ENCODE peak calls at places on chromosomes 11 and 22, in six cellular contexts. F is neuronal stem cell, L is IMR-90, M is mesenchymal stem cell, C is mesendoderm, J is H1. D is an unnamed sample.
A peak's percentile ranks its signal among the peaks of the same experiment; 100 is the strongest.

GRCh38 chr11:38160433-38160832 is 1562.4 kb upstream of the RAG2 start:
- DNase-seq in L (no peak), F (no peak), J (no peak), M (no peak), C (no peak), D (no peak)

GRCh38 chr22:36010090-36010489 is 18.5 kb downstream of the RBFOX2 start:
- DNase-seq in M (no peak), J (peak; percentile 15), C (peak; percentile 94), F (peak; percentile 56), L (no peak), D (no peak)

GRCh38 chr22:45006873-45007246 is 2.9 kb downstream of the PHF21B start:
- DNase-seq in F (no peak), C (peak; percentile 88), J (no peak), M (no peak), L (no peak), D (no peak)

GRCh38 chr11:61679893-61680621 is at the start of gene DAGLA:
- DNase-seq in J (no peak), C (peak; percentile 51), M (peak; percentile 38), L (peak; percentile 43), F (peak; percentile 81), D (no peak)

GRCh38 chr11:63879598-63879997 is 37.4 kb downstream of the RCOR2 start:
- DNase-seq in J (no peak), F (no peak), M (no peak), C (no peak), L (no peak), D (no peak)

GRCh38 chr22:26842103-26842502 is 184.7 kb downstream of the MIAT start:
- DNase-seq in L (no peak), F (no peak), M (no peak), J (no peak), C (no peak), D (no peak)

GRCh38 chr22:42676059-42676607 is 26.9 kb upstream of the CYB5R3 start:
- DNase-seq in F (no peak), C (no peak), M (peak; percentile 82), L (peak; percentile 43), J (no peak), D (no peak)

GRCh38 chr22:32325416-32325801 is 32.3 kb upstream of the RFPL3 start:
- DNase-seq in L (no peak), C (no peak), M (no peak), F (no peak), J (no peak), D (no peak)

GRCh38 chr11:131837562-131837961 is 467.1 kb downstream of the NTM start:
- DNase-seq in F (no peak), C (no peak), L (no peak), M (no peak), J (no peak), D (no peak)

GRCh38 chr22:25449781-25450317 is 114.6 kb upstream of the GRK3 start:
- DNase-seq in J (no peak), L (no peak), C (no peak), M (no peak), F (no peak), D (peak; percentile 2)
- H3K4me3 ChIP-seq in J (no peak overlapping the region), L (no peak overlapping the region), C (no peak overlapping the region), M (peak overlapping the region; percentile 96), F (no peak overlapping the region), D (no peak overlapping the region)

GRCh38 chr11:59212222-59212621 is 505 bp downstream of the MPEG1 start:
- DNase-seq in J (no peak), L (no peak), F (no peak), C (no peak), M (no peak), D (no peak)
- H4K8ac ChIP-seq in J (peak overlapping the region; percentile 35), L (no peak overlapping the region), F (no peak overlapping the region), C (no peak overlapping the region), M (no peak overlapping the region), D (no peak overlapping the region)

GRCh38 chr11:44029507-44029845 is 18.3 kb upstream of the ACCSL start:
- DNase-seq in M (no peak), F (no peak), C (no peak), J (no peak), L (no peak), D (no peak)

GRCh38 chr11:44031549-44031948 is 16.2 kb upstream of the ACCSL start:
- DNase-seq in C (no peak), J (no peak), F (no peak), L (no peak), M (no peak), D (no peak)

GRCh38 chr11:44030996-44031395 is 16.8 kb upstream of the ACCSL start:
- DNase-seq in L (no peak), F (no peak), C (no peak), J (no peak), M (no peak), D (no peak)

GRCh38 chr11:44028816-44029506 is 18.8 kb upstream of the ACCSL start:
- DNase-seq in C (no peak), F (no peak), L (no peak), J (no peak), M (no peak), D (no peak)

DNA sequence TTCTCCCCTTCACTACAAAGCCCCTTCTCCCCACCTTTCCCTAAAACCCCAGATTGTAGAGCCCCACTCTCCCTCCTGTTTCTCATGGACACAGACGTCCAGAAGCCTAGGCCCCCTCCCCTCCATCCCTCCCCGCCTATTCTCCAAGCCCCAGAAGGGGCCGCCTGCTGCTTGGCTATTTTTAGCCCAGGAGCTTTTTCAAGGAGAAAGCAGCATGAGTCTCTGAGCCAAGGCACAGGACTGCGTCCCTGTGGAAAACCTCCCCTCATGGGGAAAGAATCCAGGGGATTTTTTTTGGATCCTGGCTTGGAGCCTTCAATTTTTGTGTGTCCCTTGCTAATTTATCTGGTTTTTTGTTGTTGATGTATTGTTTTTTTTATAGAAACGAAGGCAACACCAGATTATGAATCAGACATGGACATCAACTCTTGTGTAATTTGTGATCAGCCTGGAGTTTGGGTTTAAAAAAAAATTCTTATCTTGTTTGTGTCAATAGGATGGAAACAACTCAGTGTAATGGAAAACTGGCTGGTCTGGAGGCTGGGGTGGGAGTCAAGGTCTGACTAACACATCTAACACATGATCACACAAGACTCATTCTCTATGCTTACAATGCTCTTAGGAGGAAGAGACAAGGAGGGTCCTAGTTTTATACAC is 17.4 kb upstream of the ACCSL start:
- DNase-seq in F (peak; percentile 15), L (peak; percentile 68), M (peak; percentile 95), J (no peak), C (peak; percentile 61), D (no peak)
- H3K4me3 ChIP-seq in F (no peak overlapping the region), L (no peak overlapping the region), M (no peak overlapping the region), J (no peak overlapping the region), C (no peak overlapping the region), D (no peak overlapping the region)

GRCh38 chr11:103546236-103546635 is 437.0 kb downstream of the DYNC2H1 start:
- DNase-seq in M (no peak), F (no peak), C (no peak), J (no peak), L (peak; percentile 67), D (no peak)

GRCh38 chr11:103547009-103547408 is 437.8 kb downstream of the DYNC2H1 start:
- DNase-seq in J (no peak), M (no peak), F (no peak), C (no peak), L (no peak), D (no peak)

GRCh38 chr11:103545551-103545950 is 436.3 kb downstream of the DYNC2H1 start:
- DNase-seq in M (no peak), J (no peak), F (no peak), C (no peak), L (no peak), D (no peak)

GRCh38 chr11:103548838-103549237 is 439.6 kb downstream of the DYNC2H1 start:
- DNase-seq in M (no peak), C (no peak), L (no peak), F (no peak), J (no peak), D (no peak)

DNA sequence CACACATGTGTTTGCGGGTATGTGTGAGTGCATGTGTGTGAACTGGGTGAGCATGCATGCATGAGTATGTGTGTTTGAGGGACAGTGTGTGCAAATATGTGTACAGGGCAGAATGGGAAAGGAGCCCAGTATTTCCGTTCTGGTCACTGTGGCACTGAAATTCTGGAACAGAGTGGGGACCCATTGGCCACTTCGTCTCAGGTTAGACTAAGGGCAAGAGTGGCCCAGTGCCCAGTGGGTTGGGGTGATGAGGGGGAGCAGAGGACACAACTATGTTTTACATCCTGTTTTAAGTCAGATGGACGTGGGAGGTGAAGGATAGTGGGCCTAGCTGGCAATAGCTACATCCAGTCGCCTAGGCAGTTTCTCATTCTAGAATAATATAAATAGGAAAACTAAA is 438.5 kb downstream of the DYNC2H1 start:
- DNase-seq in M (no peak), F (no peak), L (no peak), C (no peak), J (no peak), D (no peak)
- H4K8ac ChIP-seq in M (no peak overlapping the region), F (no peak overlapping the region), L (no peak overlapping the region), C (no peak overlapping the region), J (no peak overlapping the region), D (no peak overlapping the region)

DNA sequence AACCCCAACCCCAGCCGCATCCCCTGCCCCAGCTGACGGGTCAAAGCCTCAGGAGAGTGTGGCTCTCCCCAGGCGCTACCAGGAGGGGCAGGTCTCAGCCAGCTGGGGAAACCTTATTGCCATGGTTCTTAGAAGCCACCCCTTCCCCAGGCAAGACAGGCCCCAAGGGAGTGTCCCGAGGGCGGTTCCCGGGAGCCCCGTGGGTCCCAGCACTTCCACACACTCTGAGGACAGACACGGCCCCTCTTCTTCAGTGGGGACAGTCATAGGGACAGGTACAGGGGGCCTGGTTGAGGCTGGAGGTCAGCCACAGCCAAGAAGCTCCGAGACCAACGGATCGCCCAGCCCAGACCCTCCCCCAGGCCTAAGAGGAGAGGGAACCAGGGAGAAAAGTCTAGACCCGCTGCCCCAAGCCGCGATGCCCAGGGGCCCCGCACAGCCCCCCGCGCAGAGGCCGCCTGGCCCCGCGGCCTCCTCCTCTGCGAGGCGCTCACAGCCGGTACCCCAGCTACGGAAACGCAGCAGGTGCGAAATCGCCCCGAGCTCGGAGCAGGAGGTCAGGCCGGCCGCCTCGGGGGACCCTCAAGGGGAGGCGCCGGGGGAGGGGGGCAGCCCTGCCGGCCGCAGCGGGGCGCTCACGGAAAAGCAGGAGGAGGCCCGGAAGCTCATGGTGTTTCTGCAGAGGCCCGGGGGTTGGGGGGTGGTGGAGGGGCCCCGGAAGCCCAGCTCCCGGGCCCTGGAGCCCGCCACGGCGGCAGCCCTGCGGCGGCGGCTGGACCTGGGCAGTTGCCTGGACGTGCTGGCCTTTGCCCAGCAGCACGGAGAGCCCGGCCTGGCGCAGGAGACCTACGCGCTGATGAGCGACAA is 2.6 kb downstream of the KLHDC7B start:
- DNase-seq in M (no peak), J (no peak), L (no peak), F (no peak), C (no peak), D (no peak)
- H3K4me3 ChIP-seq in M (no peak overlapping the region), J (no peak overlapping the region), L (no peak overlapping the region), F (no peak overlapping the region), C (no peak overlapping the region), D (no peak overlapping the region)

GRCh38 chr22:48938741-48939140 is 888.9 kb downstream of the BRD1 start:
- DNase-seq in L (no peak), C (no peak), F (no peak), J (no peak), M (no peak), D (no peak)

GRCh38 chr22:48937032-48937639 is 890.5 kb downstream of the BRD1 start:
- DNase-seq in J (no peak), L (no peak), F (no peak), M (no peak), C (no peak), D (no peak)

GRCh38 chr22:48931452-48931851 is 896.2 kb downstream of the BRD1 start:
- DNase-seq in F (no peak), L (no peak), C (no peak), M (no peak), J (no peak), D (no peak)

GRCh38 chr22:48936391-48936790 is 891.3 kb downstream of the BRD1 start:
- DNase-seq in F (no peak), M (no peak), C (no peak), J (no peak), L (no peak), D (no peak)

GRCh38 chr22:48934446-48934845 is 893.2 kb downstream of the BRD1 start:
- DNase-seq in M (no peak), C (no peak), J (no peak), F (no peak), L (no peak), D (no peak)
- H4K8ac ChIP-seq in M (no peak overlapping the region), C (no peak overlapping the region), J (no peak overlapping the region), F (no peak overlapping the region), L (no peak overlapping the region), D (no peak overlapping the region)